ENCODE peak calls at places on chromosome 15, in five cellular contexts. X is sigmoid colon, O is fibroblast of lung, Y is BE2C, A is ovary. U is an unnamed sample.

GRCh38 chr15:94061041-94061440 is 170.3 kb upstream of the MCTP2 start:
- DNase-seq in X (no peak), O (peak), Y (no peak), A (no peak), U (no peak)

GRCh38 chr15:77614251-77614806 is 18.4 kb downstream of the LINGO1 start:
- DNase-seq in X (no peak), O (no peak), Y (no peak), A (no peak), U (no peak)

GRCh38 chr15:77112819-77113569 is 42.1 kb upstream of the TSPAN3 start:
- DNase-seq in X (no peak), O (no peak), Y (no peak), A (no peak), U (no peak)

GRCh38 chr15:57345584-57345983 is 30.7 kb upstream of the CGNL1 start:
- DNase-seq in X (no peak), O (no peak), Y (no peak), A (no peak), U (no peak)

GRCh38 chr15:34520566-34520965 is 62.9 kb downstream of the GOLGA8B start:
- DNase-seq in X (no peak), O (no peak), Y (no peak), A (no peak), U (no peak)

GRCh38 chr15:82298520-82298919 is 35.9 kb downstream of the SAXO2 start:
- DNase-seq in X (no peak), O (peak), Y (no peak), A (no peak), U (no peak)

GRCh38 chr15:70794596-70795310 is 31.4 kb upstream of the UACA start:
- DNase-seq in X (no peak), O (peak), Y (no peak), A (no peak), U (no peak)

GRCh38 chr15:66394912-66395311 is 8.2 kb downstream of the MAP2K1 start:
- DNase-seq in X (no peak), O (no peak), Y (no peak), A (no peak), U (no peak)

DNA sequence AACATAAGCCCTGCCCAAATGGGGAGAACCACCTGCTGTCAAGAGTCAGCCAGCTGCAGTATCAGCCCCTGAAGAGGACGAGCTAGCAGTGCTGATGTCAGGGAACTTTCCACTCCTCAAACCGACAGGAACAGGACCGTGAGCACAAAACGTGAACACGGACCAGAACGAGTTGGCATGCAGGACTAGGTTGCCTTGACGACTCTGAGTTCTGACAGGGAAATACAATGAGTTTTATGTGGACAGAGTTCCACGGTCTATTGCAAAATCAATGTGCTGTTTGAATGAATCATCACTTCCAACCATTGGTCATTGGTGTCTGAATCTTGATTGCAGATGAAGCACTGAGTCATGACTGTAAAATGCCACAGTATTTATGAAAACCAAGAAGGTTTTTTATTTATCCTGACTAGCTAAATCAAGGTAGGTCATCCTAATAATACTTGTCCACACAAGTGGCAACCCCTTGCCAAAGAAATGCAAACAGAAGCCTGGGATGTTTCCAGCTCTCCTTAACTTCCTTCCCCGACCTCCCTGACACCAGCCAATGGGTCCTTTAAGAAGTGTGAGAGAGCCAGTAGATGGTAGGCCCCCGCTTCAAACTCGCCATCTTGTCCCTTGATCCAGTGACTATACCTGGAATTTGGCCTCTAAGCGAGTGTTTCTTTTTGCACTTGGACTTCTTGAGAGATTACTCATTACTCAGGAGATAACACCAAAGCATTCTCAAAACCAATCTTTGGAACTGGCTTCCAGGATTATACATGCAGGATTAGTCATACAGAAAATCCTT is 119.6 kb downstream of the ASB7 start:
- DNase-seq in X (peak), O (peak), Y (no peak), A (peak), U (peak)
- H3K4me3 ChIP-seq in X (no peak), O (peak), Y (no peak), A (no peak), U (no peak)

GRCh38 chr15:96274087-96274440 is 56.4 kb upstream of the NR2F2 start:
- DNase-seq in X (no peak), O (no peak), Y (no peak), A (no peak), U (no peak)

GRCh38 chr15:96270581-96271172 is 59.8 kb upstream of the NR2F2 start:
- DNase-seq in X (no peak), O (peak), Y (no peak), A (no peak), U (no peak)

GRCh38 chr15:96274698-96275097 is 55.8 kb upstream of the NR2F2 start:
- DNase-seq in X (no peak), O (peak), Y (no peak), A (no peak), U (no peak)

GRCh38 chr15:96272427-96272826 is 58.1 kb upstream of the NR2F2 start:
- DNase-seq in X (no peak), O (no peak), Y (no peak), A (no peak), U (no peak)

DNA sequence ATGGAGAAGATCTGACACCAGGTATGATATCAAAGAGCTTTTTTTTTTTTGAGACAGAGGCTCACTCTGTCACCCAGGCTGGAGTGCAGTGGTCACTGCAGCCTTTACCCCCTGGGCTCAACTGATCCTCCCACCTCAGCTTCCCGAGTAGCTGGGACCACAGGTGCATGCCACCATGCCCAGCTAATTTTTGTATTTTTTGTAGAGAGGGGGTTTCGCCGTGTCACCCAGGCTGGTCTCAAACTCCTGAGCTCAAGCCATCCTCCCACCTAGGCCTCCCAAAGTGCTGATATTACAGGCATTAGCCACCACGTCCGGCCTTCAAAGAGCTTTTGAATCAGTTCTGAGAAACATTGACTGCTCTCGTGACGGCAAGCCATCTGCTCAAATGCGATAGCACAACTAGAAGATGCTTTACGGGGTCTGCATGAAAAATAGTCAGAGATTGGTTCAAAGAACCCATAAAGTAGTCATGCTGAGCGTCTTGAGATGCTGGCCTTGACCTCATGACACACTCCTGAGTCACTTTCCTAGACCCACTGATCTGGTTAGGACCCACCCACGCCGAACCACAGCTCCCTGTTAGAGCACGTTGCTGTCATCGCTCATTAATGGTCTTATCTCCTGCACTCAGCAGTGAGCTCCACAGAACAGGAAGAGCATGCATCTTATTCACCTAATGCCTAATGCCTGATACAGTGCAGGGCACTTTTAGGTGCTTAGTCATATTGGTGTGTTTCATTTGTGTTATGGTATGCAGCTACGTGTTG is 57.0 kb upstream of the NR2F2 start:
- DNase-seq in X (no peak), O (peak), Y (peak), A (no peak), U (no peak)
- H3K4me3 ChIP-seq in X (no peak), O (no peak), Y (no peak), A (no peak), U (no peak)

GRCh38 chr15:33188159-33188558 is 6.4 kb downstream of the FMN1 start:
- DNase-seq in X (no peak), O (no peak), Y (no peak), A (no peak), U (no peak)

GRCh38 chr15:33183334-33183733 is 11.2 kb downstream of the FMN1 start:
- DNase-seq in X (no peak), O (no peak), Y (no peak), A (no peak), U (no peak)

GRCh38 chr15:33190539-33190938 is 4.0 kb downstream of the FMN1 start:
- DNase-seq in X (no peak), O (no peak), Y (no peak), A (no peak), U (no peak)

GRCh38 chr15:33191641-33192040 is 2.9 kb downstream of the FMN1 start:
- DNase-seq in X (no peak), O (no peak), Y (no peak), A (no peak), U (no peak)

GRCh38 chr15:33188654-33189257 is 5.8 kb downstream of the FMN1 start:
- DNase-seq in X (no peak), O (no peak), Y (no peak), A (no peak), U (no peak)
- H3K4me3 ChIP-seq in X (no peak), O (no peak), Y (no peak), A (no peak), U (no peak)

DNA sequence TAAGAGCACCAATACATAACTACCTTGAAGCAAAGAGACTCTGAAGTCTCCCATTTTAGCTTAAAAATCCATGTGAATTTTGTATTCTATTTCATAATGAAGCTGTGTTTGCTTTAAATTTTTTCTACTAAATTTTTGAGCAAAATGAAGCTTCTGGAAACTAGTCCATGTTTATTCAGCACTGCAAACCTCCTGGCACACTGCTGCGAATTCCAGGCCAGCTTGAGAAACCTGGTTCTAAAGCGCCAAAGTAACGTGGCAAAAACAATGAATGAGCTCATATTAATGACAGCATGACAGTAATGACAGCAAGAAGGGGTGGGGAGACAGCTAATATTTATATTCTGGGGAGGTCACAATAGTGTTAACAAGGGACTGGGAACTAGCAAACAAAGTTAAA is 25.7 kb downstream of the CEP152 start:
- DNase-seq in X (no peak), O (no peak), Y (no peak), A (no peak), U (no peak)
- H3K4me3 ChIP-seq in X (no peak), O (no peak), Y (no peak), A (no peak), U (no peak)